ENCODE peak calls at places on chromosomes 2 and 18, in ten cellular contexts. D is GM04504; Z is HCT116; F is cerebellar cortex; O is adrenal gland; I is activated T-helper 1 cell treated with Interleukin-2 at 50 U/mL for 16 hours; G is cardiac septum; U is erythroblast; Y is AG09319; E is stimulated activated CD8-positive, alpha-beta memory T cell treated with anti-CD3 and anti-CD28 coated beads, Interleukin-7, amount 100 ng/mL, for 1 hour. J is an unnamed sample.

GRCh38 chr2:240301256-240301795 is 134.1 kb upstream of the GPC1 start:
- DNase-seq in O (no peak), E (no peak), D (no peak), U (no peak), F (no peak), G (peak; percentile 59), Y (no peak), Z (no peak), I (no peak), J (no peak)

GRCh38 chr2:1977655-1978054 is 233.3 kb upstream of the PXDN start:
- DNase-seq in D (no peak), G (no peak), Z (no peak), I (no peak), O (no peak), E (no peak), Y (no peak), U (no peak), F (no peak), J (no peak)

GRCh38 chr2:224085246-224085645 is 46.2 kb upstream of the SERPINE2 start:
- DNase-seq in Z (peak; percentile 56), F (no peak), D (peak; percentile 42), I (no peak), G (no peak), Y (no peak), U (no peak), E (no peak), O (no peak), J (no peak)

GRCh38 chr2:9473985-9474360 is 378 bp upstream of the IAH1 start:
- DNase-seq in F (peak; percentile 40), G (no peak), O (peak; percentile 46), Y (no peak), I (peak; percentile 58), E (peak; percentile 41), U (no peak), D (no peak), Z (no peak), J (no peak)

GRCh38 chr2:15494877-15495276 is 66.3 kb downstream of the NBAS start:
- DNase-seq in F (peak; percentile 18), G (no peak), I (no peak), O (no peak), E (no peak), U (no peak), D (no peak), Y (no peak), Z (no peak), J (no peak)

GRCh38 chr2:134669731-134670669 is 48.8 kb downstream of the TMEM163 start:
- DNase-seq in G (no peak), E (peak; percentile 20), Y (no peak), F (no peak), I (peak; percentile 53), Z (no peak), D (no peak), U (no peak), O (peak; percentile 84), J (no peak)

GRCh38 chr18:29378739-29379138 is 1201.8 kb upstream of the CDH2 start:
- DNase-seq in D (no peak), U (no peak), O (no peak), Z (no peak), I (no peak), F (no peak), G (no peak), Y (no peak), E (no peak), J (no peak)

GRCh38 chr18:3771121-3771971 is 321.4 kb downstream of the TGIF1 start:
- DNase-seq in O (peak; percentile 95), Y (peak; percentile 83), D (peak; percentile 74), Z (peak; percentile 41), F (peak; percentile 85), E (peak; percentile 46), G (peak; percentile 90), U (peak; percentile 93), I (peak; percentile 57), J (peak; percentile 62)

GRCh38 chr2:45692566-45692965 is 41.1 kb downstream of the PRKCE start:
- DNase-seq in I (no peak), U (no peak), D (no peak), O (no peak), Y (no peak), G (no peak), E (no peak), Z (no peak), F (no peak), J (no peak)

GRCh38 chr2:222284466-222284865 is 14.3 kb downstream of the PAX3 start:
- DNase-seq in O (no peak), F (no peak), I (no peak), Z (no peak), D (no peak), U (no peak), G (no peak), E (no peak), Y (no peak), J (no peak)

GRCh38 chr2:129907256-129907973 is 72.1 kb upstream of the RAB6C start:
- DNase-seq in U (no peak), E (no peak), F (no peak), G (peak; percentile 59), I (no peak), D (no peak), Z (no peak), Y (no peak), O (no peak), J (no peak)

GRCh38 chr2:36859366-36859792 is 107.0 kb downstream of the STRN start:
- DNase-seq in D (no peak), G (no peak), O (no peak), Y (no peak), Z (no peak), E (no peak), U (no peak), I (no peak), F (no peak), J (no peak)

GRCh38 chr2:77348821-77349220 is 173.4 kb downstream of the LRRTM4 start:
- DNase-seq in I (no peak), G (no peak), Y (no peak), Z (no peak), D (no peak), E (no peak), U (no peak), F (no peak), O (no peak), J (no peak)

GRCh38 chr2:19540739-19541503 is 182.5 kb upstream of the OSR1 start:
- DNase-seq in D (peak; percentile 92), I (no peak), E (no peak), O (peak; percentile 31), Y (peak; percentile 51), G (no peak), Z (peak; percentile 56), F (no peak), U (no peak), J (peak; percentile 86)

GRCh38 chr18:48303883-48304282 is 105.3 kb downstream of the ZBTB7C start:
- DNase-seq in F (no peak), E (no peak), G (peak; percentile 15), D (no peak), U (no peak), Y (no peak), I (no peak), Z (no peak), O (no peak), J (no peak)

GRCh38 chr18:79692886-79693285 is 13.3 kb downstream of the CTDP1 start:
- DNase-seq in U (no peak), Z (no peak), E (no peak), O (no peak), Y (no peak), G (no peak), I (no peak), D (no peak), F (no peak), J (no peak)

GRCh38 chr2:227163998-227164744 is at the start of the genes COL4A3 and COL4A4:
- DNase-seq in Y (no peak), G (no peak), F (no peak), U (peak; percentile 8), D (no peak), I (no peak), Z (peak; percentile 61), E (no peak), O (peak; percentile 91), J (no peak)

GRCh38 chr2:32718752-32719151 is 90.9 kb downstream of the TTC27 start:
- DNase-seq in Z (no peak), F (no peak), O (no peak), I (no peak), Y (no peak), U (peak; percentile 25), D (no peak), G (no peak), E (no peak), J (no peak)